ENCODE peak calls at places on chromosome 10, in seven cellular contexts. One of them, this sample, is unnamed.

GRCh38 chr10:93876391-93876790 is 17.4 kb upstream of the SLC35G1 start:
- DNase-seq in stimulated activated CD4-positive, alpha-beta T cell treated with anti-CD3 and anti-CD28 coated beads, Interleukin-1b, Interleukin-23, amount 100 ng/mL, for 4 hours: no peak
- DNase-seq in psoas muscle: no peak
- DNase-seq in stimulated activated CD8-positive, alpha-beta memory T cell treated with anti-CD3 and anti-CD28 coated beads, Interleukin-4, amount 100 ng/mL, for 1 hour: no peak
- DNase-seq in GM23338: no peak
- DNase-seq in cardiac fibroblast: no peak
- DNase-seq in AG09309: no peak
- DNase-seq in this sample: no peak

GRCh38 chr10:73495884-73496674 is at the start of gene PPP3CB:
- DNase-seq in stimulated activated CD4-positive, alpha-beta T cell treated with anti-CD3 and anti-CD28 coated beads, Interleukin-1b, Interleukin-23, amount 100 ng/mL, for 4 hours: peak; percentile 89
- DNase-seq in psoas muscle: peak; percentile 94
- DNase-seq in stimulated activated CD8-positive, alpha-beta memory T cell treated with anti-CD3 and anti-CD28 coated beads, Interleukin-4, amount 100 ng/mL, for 1 hour: peak; percentile 77
- DNase-seq in GM23338: peak; percentile 98
- DNase-seq in cardiac fibroblast: peak; percentile 98
- DNase-seq in AG09309: peak; percentile 91
- DNase-seq in this sample: peak; percentile 67

GRCh38 chr10:84291389-84291788 is 37.0 kb upstream of the CCSER2 start:
- DNase-seq in stimulated activated CD4-positive, alpha-beta T cell treated with anti-CD3 and anti-CD28 coated beads, Interleukin-1b, Interleukin-23, amount 100 ng/mL, for 4 hours: no peak
- DNase-seq in psoas muscle: no peak
- DNase-seq in stimulated activated CD8-positive, alpha-beta memory T cell treated with anti-CD3 and anti-CD28 coated beads, Interleukin-4, amount 100 ng/mL, for 1 hour: no peak
- DNase-seq in GM23338: peak; percentile 89
- DNase-seq in cardiac fibroblast: peak; percentile 61
- DNase-seq in AG09309: no peak
- DNase-seq in this sample: no peak

GRCh38 chr10:100827819-100828743 is 82.7 kb downstream of the PAX2 start:
- DNase-seq in stimulated activated CD4-positive, alpha-beta T cell treated with anti-CD3 and anti-CD28 coated beads, Interleukin-1b, Interleukin-23, amount 100 ng/mL, for 4 hours: no peak
- DNase-seq in psoas muscle: no peak
- DNase-seq in stimulated activated CD8-positive, alpha-beta memory T cell treated with anti-CD3 and anti-CD28 coated beads, Interleukin-4, amount 100 ng/mL, for 1 hour: no peak
- DNase-seq in GM23338: peak; percentile 77
- DNase-seq in cardiac fibroblast: no peak
- DNase-seq in AG09309: no peak
- DNase-seq in this sample: no peak

GRCh38 chr10:88783734-88784133 is 18.8 kb upstream of the LIPM start:
- DNase-seq in stimulated activated CD4-positive, alpha-beta T cell treated with anti-CD3 and anti-CD28 coated beads, Interleukin-1b, Interleukin-23, amount 100 ng/mL, for 4 hours: no peak
- DNase-seq in psoas muscle: no peak
- DNase-seq in stimulated activated CD8-positive, alpha-beta memory T cell treated with anti-CD3 and anti-CD28 coated beads, Interleukin-4, amount 100 ng/mL, for 1 hour: no peak
- DNase-seq in GM23338: no peak
- DNase-seq in cardiac fibroblast: no peak
- DNase-seq in AG09309: no peak
- DNase-seq in this sample: no peak

GRCh38 chr10:99357691-99358090 is 28.5 kb downstream of the CNNM1 start:
- DNase-seq in stimulated activated CD4-positive, alpha-beta T cell treated with anti-CD3 and anti-CD28 coated beads, Interleukin-1b, Interleukin-23, amount 100 ng/mL, for 4 hours: no peak
- DNase-seq in psoas muscle: no peak
- DNase-seq in stimulated activated CD8-positive, alpha-beta memory T cell treated with anti-CD3 and anti-CD28 coated beads, Interleukin-4, amount 100 ng/mL, for 1 hour: no peak
- DNase-seq in GM23338: no peak
- DNase-seq in cardiac fibroblast: no peak
- DNase-seq in AG09309: no peak
- DNase-seq in this sample: no peak

GRCh38 chr10:100895896-100896295 is 16.9 kb upstream of the SLF2 start:
- DNase-seq in stimulated activated CD4-positive, alpha-beta T cell treated with anti-CD3 and anti-CD28 coated beads, Interleukin-1b, Interleukin-23, amount 100 ng/mL, for 4 hours: no peak
- DNase-seq in psoas muscle: no peak
- DNase-seq in stimulated activated CD8-positive, alpha-beta memory T cell treated with anti-CD3 and anti-CD28 coated beads, Interleukin-4, amount 100 ng/mL, for 1 hour: no peak
- DNase-seq in GM23338: no peak
- DNase-seq in cardiac fibroblast: no peak
- DNase-seq in AG09309: no peak
- DNase-seq in this sample: no peak

GRCh38 chr10:12712284-12712983 is 289.1 kb downstream of the CCDC3 start:
- DNase-seq in stimulated activated CD4-positive, alpha-beta T cell treated with anti-CD3 and anti-CD28 coated beads, Interleukin-1b, Interleukin-23, amount 100 ng/mL, for 4 hours: no peak
- DNase-seq in psoas muscle: no peak
- DNase-seq in stimulated activated CD8-positive, alpha-beta memory T cell treated with anti-CD3 and anti-CD28 coated beads, Interleukin-4, amount 100 ng/mL, for 1 hour: no peak
- DNase-seq in GM23338: no peak
- DNase-seq in cardiac fibroblast: no peak
- DNase-seq in AG09309: no peak
- DNase-seq in this sample: no peak

GRCh38 chr10:104299031-104299904 is 30.3 kb downstream of the GSTO2 start:
- DNase-seq in stimulated activated CD4-positive, alpha-beta T cell treated with anti-CD3 and anti-CD28 coated beads, Interleukin-1b, Interleukin-23, amount 100 ng/mL, for 4 hours: no peak
- DNase-seq in psoas muscle: no peak
- DNase-seq in stimulated activated CD8-positive, alpha-beta memory T cell treated with anti-CD3 and anti-CD28 coated beads, Interleukin-4, amount 100 ng/mL, for 1 hour: no peak
- DNase-seq in GM23338: no peak
- DNase-seq in cardiac fibroblast: peak; percentile 94
- DNase-seq in AG09309: peak; percentile 13
- DNase-seq in this sample: no peak

GRCh38 chr10:78559514-78560392 is 509.0 kb upstream of the ZMIZ1 start:
- DNase-seq in stimulated activated CD4-positive, alpha-beta T cell treated with anti-CD3 and anti-CD28 coated beads, Interleukin-1b, Interleukin-23, amount 100 ng/mL, for 4 hours: no peak
- DNase-seq in psoas muscle: no peak
- DNase-seq in stimulated activated CD8-positive, alpha-beta memory T cell treated with anti-CD3 and anti-CD28 coated beads, Interleukin-4, amount 100 ng/mL, for 1 hour: no peak
- DNase-seq in GM23338: peak; percentile 29
- DNase-seq in cardiac fibroblast: no peak
- DNase-seq in AG09309: no peak
- DNase-seq in this sample: no peak

GRCh38 chr10:26439436-26440090 is 1.4 kb downstream of the APBB1IP start:
- DNase-seq in stimulated activated CD4-positive, alpha-beta T cell treated with anti-CD3 and anti-CD28 coated beads, Interleukin-1b, Interleukin-23, amount 100 ng/mL, for 4 hours: no peak
- DNase-seq in psoas muscle: no peak
- DNase-seq in stimulated activated CD8-positive, alpha-beta memory T cell treated with anti-CD3 and anti-CD28 coated beads, Interleukin-4, amount 100 ng/mL, for 1 hour: no peak
- DNase-seq in GM23338: no peak
- DNase-seq in cardiac fibroblast: no peak
- DNase-seq in AG09309: no peak
- DNase-seq in this sample: no peak

GRCh38 chr10:62244785-62245595 is 23.7 kb downstream of the RTKN2 start:
- DNase-seq in stimulated activated CD4-positive, alpha-beta T cell treated with anti-CD3 and anti-CD28 coated beads, Interleukin-1b, Interleukin-23, amount 100 ng/mL, for 4 hours: no peak
- DNase-seq in psoas muscle: no peak
- DNase-seq in stimulated activated CD8-positive, alpha-beta memory T cell treated with anti-CD3 and anti-CD28 coated beads, Interleukin-4, amount 100 ng/mL, for 1 hour: no peak
- DNase-seq in GM23338: peak; percentile 70
- DNase-seq in cardiac fibroblast: peak; percentile 87
- DNase-seq in AG09309: peak; percentile 29
- DNase-seq in this sample: peak; percentile 28

GRCh38 chr10:26566525-26567348 is 128.6 kb downstream of the APBB1IP start:
- DNase-seq in stimulated activated CD4-positive, alpha-beta T cell treated with anti-CD3 and anti-CD28 coated beads, Interleukin-1b, Interleukin-23, amount 100 ng/mL, for 4 hours: no peak
- DNase-seq in psoas muscle: no peak
- DNase-seq in stimulated activated CD8-positive, alpha-beta memory T cell treated with anti-CD3 and anti-CD28 coated beads, Interleukin-4, amount 100 ng/mL, for 1 hour: no peak
- DNase-seq in GM23338: peak; percentile 84
- DNase-seq in cardiac fibroblast: no peak
- DNase-seq in AG09309: no peak
- DNase-seq in this sample: no peak

GRCh38 chr10:71812016-71812912 is 38.8 kb downstream of the PSAP start:
- DNase-seq in stimulated activated CD4-positive, alpha-beta T cell treated with anti-CD3 and anti-CD28 coated beads, Interleukin-1b, Interleukin-23, amount 100 ng/mL, for 4 hours: peak; percentile 86
- DNase-seq in psoas muscle: peak; percentile 87
- DNase-seq in stimulated activated CD8-positive, alpha-beta memory T cell treated with anti-CD3 and anti-CD28 coated beads, Interleukin-4, amount 100 ng/mL, for 1 hour: peak; percentile 66
- DNase-seq in GM23338: peak; percentile 74
- DNase-seq in cardiac fibroblast: peak; percentile 66
- DNase-seq in AG09309: no peak
- DNase-seq in this sample: peak; percentile 61

GRCh38 chr10:70822421-70822820 is 6.7 kb downstream of the SGPL1 start:
- DNase-seq in stimulated activated CD4-positive, alpha-beta T cell treated with anti-CD3 and anti-CD28 coated beads, Interleukin-1b, Interleukin-23, amount 100 ng/mL, for 4 hours: no peak
- DNase-seq in psoas muscle: no peak
- DNase-seq in stimulated activated CD8-positive, alpha-beta memory T cell treated with anti-CD3 and anti-CD28 coated beads, Interleukin-4, amount 100 ng/mL, for 1 hour: no peak
- DNase-seq in GM23338: no peak
- DNase-seq in cardiac fibroblast: no peak
- DNase-seq in AG09309: no peak
- DNase-seq in this sample: no peak

GRCh38 chr10:132715791-132716680 is 69.9 kb downstream of the NKX6-2 start:
- DNase-seq in stimulated activated CD4-positive, alpha-beta T cell treated with anti-CD3 and anti-CD28 coated beads, Interleukin-1b, Interleukin-23, amount 100 ng/mL, for 4 hours: no peak
- DNase-seq in psoas muscle: peak; percentile 36
- DNase-seq in stimulated activated CD8-positive, alpha-beta memory T cell treated with anti-CD3 and anti-CD28 coated beads, Interleukin-4, amount 100 ng/mL, for 1 hour: no peak
- DNase-seq in GM23338: no peak
- DNase-seq in cardiac fibroblast: no peak
- DNase-seq in AG09309: no peak
- DNase-seq in this sample: no peak

GRCh38 chr10:118658762-118659161 is 63.3 kb upstream of the PRLHR start:
- DNase-seq in stimulated activated CD4-positive, alpha-beta T cell treated with anti-CD3 and anti-CD28 coated beads, Interleukin-1b, Interleukin-23, amount 100 ng/mL, for 4 hours: no peak
- DNase-seq in psoas muscle: no peak
- DNase-seq in stimulated activated CD8-positive, alpha-beta memory T cell treated with anti-CD3 and anti-CD28 coated beads, Interleukin-4, amount 100 ng/mL, for 1 hour: no peak
- DNase-seq in GM23338: no peak
- DNase-seq in cardiac fibroblast: no peak
- DNase-seq in AG09309: no peak
- DNase-seq in this sample: no peak

GRCh38 chr10:49613882-49614241 is at the start of gene CHAT:
- DNase-seq in stimulated activated CD4-positive, alpha-beta T cell treated with anti-CD3 and anti-CD28 coated beads, Interleukin-1b, Interleukin-23, amount 100 ng/mL, for 4 hours: no peak
- DNase-seq in psoas muscle: peak; percentile 22
- DNase-seq in stimulated activated CD8-positive, alpha-beta memory T cell treated with anti-CD3 and anti-CD28 coated beads, Interleukin-4, amount 100 ng/mL, for 1 hour: no peak
- DNase-seq in GM23338: peak; percentile 48
- DNase-seq in cardiac fibroblast: no peak
- DNase-seq in AG09309: no peak
- DNase-seq in this sample: no peak

GRCh38 chr10:48896756-48897437 is 42.7 kb downstream of the LRRC18 start:
- DNase-seq in stimulated activated CD4-positive, alpha-beta T cell treated with anti-CD3 and anti-CD28 coated beads, Interleukin-1b, Interleukin-23, amount 100 ng/mL, for 4 hours: no peak
- DNase-seq in psoas muscle: no peak
- DNase-seq in stimulated activated CD8-positive, alpha-beta memory T cell treated with anti-CD3 and anti-CD28 coated beads, Interleukin-4, amount 100 ng/mL, for 1 hour: no peak
- DNase-seq in GM23338: no peak
- DNase-seq in cardiac fibroblast: no peak
- DNase-seq in AG09309: no peak
- DNase-seq in this sample: no peak

GRCh38 chr10:27695704-27696103 is 49.9 kb downstream of the MKX start:
- DNase-seq in stimulated activated CD4-positive, alpha-beta T cell treated with anti-CD3 and anti-CD28 coated beads, Interleukin-1b, Interleukin-23, amount 100 ng/mL, for 4 hours: no peak
- DNase-seq in psoas muscle: no peak
- DNase-seq in stimulated activated CD8-positive, alpha-beta memory T cell treated with anti-CD3 and anti-CD28 coated beads, Interleukin-4, amount 100 ng/mL, for 1 hour: no peak
- DNase-seq in GM23338: no peak
- DNase-seq in cardiac fibroblast: no peak
- DNase-seq in AG09309: no peak
- DNase-seq in this sample: no peak

GRCh38 chr10:73926152-73926764 is 15.3 kb downstream of the PLAU start:
- DNase-seq in stimulated activated CD4-positive, alpha-beta T cell treated with anti-CD3 and anti-CD28 coated beads, Interleukin-1b, Interleukin-23, amount 100 ng/mL, for 4 hours: no peak
- DNase-seq in psoas muscle: no peak
- DNase-seq in stimulated activated CD8-positive, alpha-beta memory T cell treated with anti-CD3 and anti-CD28 coated beads, Interleukin-4, amount 100 ng/mL, for 1 hour: no peak
- DNase-seq in GM23338: no peak
- DNase-seq in cardiac fibroblast: no peak
- DNase-seq in AG09309: no peak
- DNase-seq in this sample: no peak

GRCh38 chr10:113067516-113067915 is 117.5 kb downstream of the TCF7L2 start:
- DNase-seq in stimulated activated CD4-positive, alpha-beta T cell treated with anti-CD3 and anti-CD28 coated beads, Interleukin-1b, Interleukin-23, amount 100 ng/mL, for 4 hours: no peak
- DNase-seq in psoas muscle: no peak
- DNase-seq in stimulated activated CD8-positive, alpha-beta memory T cell treated with anti-CD3 and anti-CD28 coated beads, Interleukin-4, amount 100 ng/mL, for 1 hour: no peak
- DNase-seq in GM23338: no peak
- DNase-seq in cardiac fibroblast: no peak
- DNase-seq in AG09309: no peak
- DNase-seq in this sample: no peak

GRCh38 chr10:119896937-119897336 is 4.4 kb downstream of the SEC23IP start:
- DNase-seq in stimulated activated CD4-positive, alpha-beta T cell treated with anti-CD3 and anti-CD28 coated beads, Interleukin-1b, Interleukin-23, amount 100 ng/mL, for 4 hours: no peak
- DNase-seq in psoas muscle: no peak
- DNase-seq in stimulated activated CD8-positive, alpha-beta memory T cell treated with anti-CD3 and anti-CD28 coated beads, Interleukin-4, amount 100 ng/mL, for 1 hour: no peak
- DNase-seq in GM23338: no peak
- DNase-seq in cardiac fibroblast: peak; percentile 65
- DNase-seq in AG09309: no peak
- DNase-seq in this sample: no peak

GRCh38 chr10:88244781-88245350 is 338.3 kb downstream of the RNLS start:
- DNase-seq in stimulated activated CD4-positive, alpha-beta T cell treated with anti-CD3 and anti-CD28 coated beads, Interleukin-1b, Interleukin-23, amount 100 ng/mL, for 4 hours: no peak
- DNase-seq in psoas muscle: no peak
- DNase-seq in stimulated activated CD8-positive, alpha-beta memory T cell treated with anti-CD3 and anti-CD28 coated beads, Interleukin-4, amount 100 ng/mL, for 1 hour: no peak
- DNase-seq in GM23338: no peak
- DNase-seq in cardiac fibroblast: no peak
- DNase-seq in AG09309: no peak
- DNase-seq in this sample: no peak

This sample was measured in central memory CD8-positive, alpha-beta T cell.